ENCODE peak calls at places on chromosomes 11 and 22, in seven cellular contexts. L, W, G, T, F, O and E are unnamed samples.

GRCh38 chr22:38214248-38215056 is 12.7 kb downstream of the MAFF start:
- DNase-seq in L (no peak), F (peak; percentile 95), G (no peak), W (peak; percentile 63), T (peak; percentile 83), O (peak; percentile 81), E (no peak)

GRCh38 chr11:2582958-2583604 is 116.7 kb downstream of the KCNQ1OT1 start:
- DNase-seq in T (peak; percentile 57), F (peak; percentile 45), L (no peak), O (peak; percentile 27), W (peak; percentile 24), G (no peak), E (peak; percentile 10)

GRCh38 chr11:72098741-72099140 is 4.4 kb downstream of the LAMTOR1 start:
- DNase-seq in O (no peak), W (no peak), G (no peak), L (no peak), F (no peak), T (no peak), E (no peak)

GRCh38 chr11:73249304-73249703 is 22.8 kb upstream of the P2RY6 start:
- DNase-seq in G (no peak), T (peak; percentile 12), O (peak; percentile 22), F (no peak), L (no peak), W (no peak), E (no peak)

GRCh38 chr22:41478473-41478872 is 9.6 kb downstream of the ACO2 start:
- DNase-seq in O (no peak), F (no peak), G (no peak), L (no peak), T (no peak), W (no peak), E (no peak)

GRCh38 chr11:114253771-114254170 is 42.4 kb upstream of the NNMT start:
- DNase-seq in L (no peak), T (no peak), O (no peak), F (no peak), W (no peak), G (no peak), E (no peak)

GRCh38 chr11:12287009-12287373 is 90.4 kb upstream of the PARVA start:
- DNase-seq in W (peak; percentile 24), O (peak; percentile 53), G (peak; percentile 36), T (peak; percentile 87), F (peak; percentile 31), L (peak; percentile 87), E (peak; percentile 48)

GRCh38 chr11:77136074-77136473 is 8.0 kb downstream of the MYO7A start:
- DNase-seq in L (no peak), T (no peak), O (no peak), G (no peak), F (no peak), W (no peak), E (no peak)

GRCh38 chr22:30253205-30253852 is 6.8 kb upstream of the LIF start:
- DNase-seq in T (no peak), G (no peak), L (peak; percentile 62), O (peak; percentile 42), F (no peak), W (peak; percentile 43), E (peak; percentile 52)

GRCh38 chr22:23113067-23113846 is 28.5 kb downstream of the RSPH14 start:
- DNase-seq in L (no peak), W (no peak), G (no peak), F (no peak), O (peak; percentile 88), T (no peak), E (no peak)

GRCh38 chr11:113192121-113192925 is 122.1 kb upstream of the TTC12 start:
- DNase-seq in F (no peak), W (no peak), O (no peak), G (no peak), L (no peak), T (no peak), E (no peak)

GRCh38 chr11:121300972-121301699 is 8.6 kb downstream of the SC5D start:
- DNase-seq in G (no peak), W (no peak), O (no peak), L (no peak), T (no peak), F (no peak), E (no peak)

GRCh38 chr22:38205261-38206128 is 3.7 kb downstream of the MAFF start:
- DNase-seq in G (no peak), W (no peak), O (peak; percentile 92), L (no peak), F (no peak), T (peak; percentile 94), E (peak; percentile 77)

GRCh38 chr11:103888541-103888951 is 147.9 kb upstream of the DDI1 start:
- DNase-seq in L (no peak), G (no peak), F (no peak), T (no peak), W (no peak), O (no peak), E (no peak)

GRCh38 chr22:18947905-18948304 is 11.8 kb upstream of the PRODH start:
- DNase-seq in O (no peak), F (no peak), T (peak; percentile 58), G (no peak), W (no peak), L (no peak), E (no peak)

GRCh38 chr22:46044718-46045458 is 67.9 kb upstream of the WNT7B start:
- DNase-seq in L (no peak), T (peak; percentile 72), W (peak; percentile 50), F (peak; percentile 66), G (no peak), O (peak; percentile 74), E (no peak)

GRCh38 chr11:1373536-1374214 is 16.1 kb upstream of the BRSK2 start:
- DNase-seq in L (no peak), O (no peak), W (no peak), T (no peak), G (no peak), F (no peak), E (no peak)

GRCh38 chr11:79617561-79617960 is 176.7 kb upstream of the TENM4 start:
- DNase-seq in T (no peak), G (no peak), F (no peak), L (no peak), W (no peak), O (no peak), E (no peak)

GRCh38 chr22:28939932-28940331 is 56.6 kb downstream of the ZNRF3 start:
- DNase-seq in G (no peak), W (no peak), F (no peak), T (no peak), O (no peak), L (no peak), E (no peak)

GRCh38 chr11:126929186-126930085 is 71.1 kb downstream of the KIRREL3 start:
- DNase-seq in F (no peak), T (no peak), L (no peak), O (no peak), G (no peak), W (no peak), E (no peak)

GRCh38 chr11:64725601-64726139 is 2.7 kb upstream of the NRXN2 start:
- DNase-seq in W (no peak), G (no peak), O (peak; percentile 21), T (peak; percentile 35), L (no peak), F (no peak), E (no peak)

GRCh38 chr22:42688241-42688913 is 32.3 kb downstream of the A4GALT start:
- DNase-seq in L (peak; percentile 33), F (no peak), T (peak; percentile 98), W (peak; percentile 85), G (peak; percentile 57), O (peak; percentile 91), E (peak; percentile 86)
- TF ChIP-seq POLR2A in L (no peak), F (no peak), T (peak; percentile 32), W (peak; percentile 7), G (no peak), O (peak; percentile 47), E (no peak)

GRCh38 chr11:110287537-110287936 is 8.9 kb downstream of the RDX start:
- DNase-seq in T (no peak), G (no peak), W (no peak), F (no peak), L (no peak), O (no peak), E (no peak)

GRCh38 chr11:110289472-110289871 is 6.9 kb downstream of the RDX start:
- DNase-seq in L (no peak), W (no peak), O (no peak), F (no peak), T (no peak), G (no peak), E (no peak)

GRCh38 chr11:110286298-110287040 is 9.9 kb downstream of the RDX start:
- DNase-seq in L (no peak), G (no peak), O (no peak), T (no peak), W (no peak), F (no peak), E (no peak)

GRCh38 chr11:110294509-110294908 is 1.9 kb downstream of the RDX start:
- DNase-seq in F (no peak), O (no peak), T (no peak), G (no peak), L (no peak), W (no peak), E (no peak)

DNA sequence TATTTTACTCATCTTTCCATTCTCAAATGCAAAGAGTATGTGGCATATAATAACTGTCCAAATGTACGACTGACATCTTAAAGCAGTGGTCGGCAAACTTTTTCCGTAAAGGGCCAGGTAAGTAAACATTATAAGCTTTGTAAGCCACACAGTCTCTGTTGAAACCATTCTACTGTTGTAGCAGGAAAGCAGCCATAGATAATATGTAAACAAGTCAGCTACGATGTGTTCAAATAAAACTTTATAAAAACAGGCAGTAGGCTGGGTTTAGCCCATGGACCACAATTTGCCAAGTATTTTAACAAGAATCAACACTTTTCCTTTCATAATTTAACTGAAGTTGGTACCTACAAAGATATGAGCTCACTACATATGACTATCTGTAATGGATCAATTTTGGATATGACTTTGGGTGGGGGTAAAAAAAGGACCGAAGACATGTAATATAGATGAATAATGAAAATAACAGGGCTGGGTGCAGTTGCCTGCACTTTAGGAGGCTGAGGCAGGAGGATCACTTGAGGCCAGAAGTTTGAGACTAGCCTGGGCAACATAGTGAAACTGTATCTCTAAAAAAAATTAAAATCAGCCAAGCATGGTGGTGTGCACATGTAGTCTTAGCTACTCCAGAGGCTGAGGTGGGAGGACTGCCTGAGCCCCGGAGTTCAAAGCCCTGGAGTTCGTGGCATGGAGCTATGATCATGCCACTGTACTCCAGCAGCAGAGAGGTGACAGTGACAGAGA is 5.7 kb downstream of the RDX start:
- DNase-seq in L (no peak), T (no peak), W (no peak), G (peak; percentile 31), O (no peak), F (no peak), E (no peak)
- TF ChIP-seq EP300 in L (no peak), T (no peak), W (no peak), G (no peak), O (no peak), F (no peak), E (no peak)

GRCh38 chr11:68903631-68904457 is at the start of the genes IGHMBP2 and MRPL21:
- DNase-seq in O (peak; percentile 92), F (peak; percentile 93), T (peak; percentile 92), W (peak; percentile 90), L (peak; percentile 84), G (peak; percentile 62), E (peak; percentile 64)
- TF ChIP-seq POLR2A in O (peak; percentile 72), F (peak; percentile 86), T (peak; percentile 57), W (no peak), L (peak; percentile 95), G (peak; percentile 95), E (peak; percentile 58)

DNA sequence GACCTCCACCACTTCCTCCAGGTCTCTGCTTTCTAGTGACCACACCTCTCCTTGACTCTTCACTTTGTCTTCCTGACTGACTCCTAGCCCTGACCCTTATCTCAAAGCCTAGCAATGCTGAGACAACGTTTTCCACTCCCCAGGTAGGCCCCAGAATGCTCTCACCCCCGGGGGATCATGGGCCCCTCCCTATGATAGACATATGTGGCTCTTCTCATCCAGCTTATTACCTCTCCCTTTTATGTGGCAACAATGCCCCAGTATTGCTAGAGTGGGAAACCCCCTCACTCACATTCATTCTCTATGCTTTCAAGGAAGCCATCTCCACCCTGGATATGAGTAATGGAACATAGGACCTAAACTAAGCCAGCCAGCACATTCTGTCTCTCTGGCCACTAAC is 80.0 kb upstream of the GRK3 start:
- DNase-seq in W (no peak), G (no peak), F (no peak), O (no peak), T (no peak), L (no peak), E (no peak)
- TF ChIP-seq EP300 in W (no peak), G (no peak), F (no peak), O (no peak), T (no peak), L (no peak), E (no peak)